ENCODE peak calls at places on chromosomes 7 and 10, in four cellular contexts. Y, S, L and O are unnamed samples.

GRCh38 chr7:8637322-8637721 is 203.9 kb downstream of the NXPH1 start:
- DNase-seq in Y (no peak), L (no peak), S (no peak), O (no peak)

GRCh38 chr10:123129553-123130271 is 6.1 kb upstream of the HMX3 start:
- DNase-seq in S (no peak), L (no peak), Y (no peak), O (no peak)

GRCh38 chr10:119542990-119543813 is 683 bp upstream of the RGS10 start:
- DNase-seq in Y (no peak), S (peak), L (peak), O (peak)

GRCh38 chr10:28587970-28588290 is 55.0 kb downstream of the WAC start:
- DNase-seq in Y (no peak), S (peak), L (no peak), O (no peak)

GRCh38 chr7:29865526-29865925 is 59.2 kb downstream of the WIPF3 start:
- DNase-seq in L (no peak), S (peak), Y (no peak), O (no peak)

GRCh38 chr7:158740013-158740656 is 35.5 kb upstream of the NCAPG2 start:
- DNase-seq in L (no peak), Y (peak), S (peak), O (no peak)

GRCh38 chr10:13990918-13991317 is 339.8 kb downstream of the FRMD4A start:
- DNase-seq in Y (no peak), L (no peak), S (peak), O (no peak)

GRCh38 chr10:16941067-16941466 is 123.8 kb upstream of the RSU1 start:
- DNase-seq in Y (no peak), L (no peak), S (no peak), O (no peak)

GRCh38 chr7:28470344-28470743 is 58.0 kb downstream of the CREB5 start:
- DNase-seq in S (no peak), Y (no peak), L (no peak), O (no peak)

GRCh38 chr10:12980080-12980656 is 21.3 kb downstream of the CCDC3 start:
- DNase-seq in Y (no peak), S (no peak), L (no peak), O (no peak)

GRCh38 chr7:50792342-50793114 is 9.8 kb upstream of the GRB10 start:
- DNase-seq in L (peak), S (peak), Y (no peak), O (no peak)

GRCh38 chr7:31134246-31135188 is 82.4 kb downstream of the ADCYAP1R1 start:
- DNase-seq in Y (peak), S (peak), L (peak), O (no peak)

GRCh38 chr10:104253106-104253505 is 1.6 kb upstream of the GSTO1 start:
- DNase-seq in S (no peak), Y (no peak), L (no peak), O (no peak)

DNA sequence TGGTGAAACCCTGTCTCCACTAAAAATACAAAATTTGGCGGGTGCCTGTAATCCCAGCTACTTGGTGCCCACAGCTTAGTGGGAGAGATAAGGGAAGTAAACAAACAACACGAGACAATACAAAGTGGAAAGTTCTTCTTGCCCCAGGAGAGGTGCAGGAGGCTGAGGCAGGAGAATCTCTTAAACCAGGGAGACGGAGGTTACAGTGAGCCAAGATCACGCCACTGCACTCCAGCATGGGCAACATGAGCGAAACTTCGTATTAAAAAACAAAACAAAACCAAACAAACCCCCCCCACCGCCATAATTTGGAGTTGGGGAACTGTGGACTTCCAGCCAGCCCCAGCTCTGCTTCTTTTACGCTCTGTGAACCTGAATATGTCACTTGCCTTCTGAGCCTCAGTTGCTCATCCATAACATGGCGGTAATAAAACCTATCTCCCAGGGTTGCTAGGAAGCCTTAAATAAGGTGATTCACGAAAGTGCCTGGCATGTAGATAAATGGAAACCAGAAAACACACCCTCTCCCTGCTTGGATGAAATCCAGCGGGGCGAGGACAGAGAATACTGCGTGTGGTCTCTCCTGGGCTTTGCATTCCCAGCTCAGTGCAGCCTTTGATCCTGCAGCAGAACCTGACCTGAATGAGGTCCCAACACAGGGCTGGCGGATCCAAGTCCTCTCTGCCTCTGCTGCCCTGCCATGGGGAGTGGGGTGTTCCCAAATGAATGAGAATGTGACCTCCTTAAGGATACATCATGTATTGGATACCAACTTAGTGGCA is 10.2 kb downstream of the MLXIPL start:
- DNase-seq in L (no peak), Y (no peak), S (no peak), O (no peak)
- H3K27ac ChIP-seq in L (no peak), Y (no peak), S (no peak), O (no peak)

GRCh38 chr10:106500585-106501525 is 663.7 kb downstream of the SORCS1 start:
- DNase-seq in L (no peak), S (no peak), Y (no peak), O (no peak)
- H3K27ac ChIP-seq in L (peak), S (no peak), Y (no peak), O (no peak)

GRCh38 chr7:34564091-34564490 is 93.9 kb upstream of the NPSR1 start:
- DNase-seq in Y (no peak), L (no peak), S (no peak), O (no peak)

GRCh38 chr7:34570300-34570699 is 87.7 kb upstream of the NPSR1 start:
- DNase-seq in S (no peak), Y (no peak), L (no peak), O (no peak)

GRCh38 chr7:34567906-34568305 is 90.1 kb upstream of the NPSR1 start:
- DNase-seq in Y (no peak), S (no peak), L (no peak), O (no peak)
- H3K27ac ChIP-seq in Y (no peak), S (no peak), L (no peak), O (no peak)

DNA sequence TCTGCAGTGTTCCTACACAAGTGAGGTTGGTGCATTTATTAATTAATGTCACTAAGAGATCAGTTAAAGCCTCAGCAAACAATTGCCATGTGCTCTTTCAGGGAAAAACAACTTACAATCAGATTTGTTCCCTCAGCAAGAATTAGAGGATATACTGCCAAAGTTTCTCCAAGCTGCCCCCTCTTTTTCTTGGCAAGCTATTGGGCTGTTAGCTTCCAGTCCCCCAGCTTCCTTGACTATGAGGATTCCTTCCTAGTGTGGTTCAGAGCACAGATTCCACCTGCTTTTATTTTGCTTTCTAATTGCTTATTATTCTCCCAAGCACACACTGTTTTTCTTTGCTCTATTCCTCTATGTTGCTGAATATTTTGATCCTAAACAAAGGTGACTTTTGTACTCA is 112.8 kb downstream of the RBM20 start:
- DNase-seq in L (no peak), Y (no peak), S (no peak), O (no peak)
- H3K27ac ChIP-seq in L (no peak), Y (no peak), S (no peak), O (no peak)

GRCh38 chr7:40644454-40645188 is 509.8 kb downstream of the SUGCT start:
- DNase-seq in Y (no peak), S (peak), L (no peak), O (no peak)
- H3K27ac ChIP-seq in Y (no peak), S (no peak), L (no peak), O (no peak)

GRCh38 chr7:91050677-91051076 is 213.6 kb upstream of the FZD1 start:
- DNase-seq in Y (no peak), S (no peak), L (no peak), O (no peak)

GRCh38 chr7:91047636-91048035 is 216.6 kb upstream of the FZD1 start:
- DNase-seq in L (no peak), Y (no peak), S (no peak), O (no peak)

GRCh38 chr7:91054374-91054773 is 209.9 kb upstream of the FZD1 start:
- DNase-seq in L (no peak), Y (no peak), S (no peak), O (no peak)

GRCh38 chr7:91055219-91055618 is 209.0 kb upstream of the FZD1 start:
- DNase-seq in Y (no peak), S (no peak), L (no peak), O (no peak)

DNA sequence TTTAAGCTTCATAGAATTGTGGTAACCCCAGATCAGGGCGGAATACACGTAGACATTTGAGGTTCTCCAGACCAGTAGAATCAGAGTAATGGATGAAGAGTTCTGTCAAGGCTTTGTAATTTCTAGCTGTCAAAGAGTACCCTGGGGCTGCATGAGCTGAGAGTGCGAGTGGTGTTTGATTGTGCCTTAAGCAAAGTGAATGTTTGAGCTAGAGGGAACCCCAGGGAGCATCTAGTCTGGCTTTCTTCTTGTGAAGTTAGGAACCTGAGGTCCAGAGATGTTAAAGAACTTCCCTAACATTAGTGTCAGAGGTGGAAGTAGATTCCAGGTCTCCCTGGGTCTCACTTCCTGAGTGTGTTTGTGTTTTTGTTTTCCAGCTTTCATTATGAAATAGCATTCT is 212.3 kb upstream of the FZD1 start:
- DNase-seq in S (no peak), L (no peak), Y (no peak), O (no peak)
- H3K27ac ChIP-seq in S (no peak), L (no peak), Y (no peak), O (no peak)

GRCh38 chr10:7649673-7650330 is 17.0 kb downstream of the ITIH5 start:
- DNase-seq in L (no peak), S (no peak), Y (no peak), O (no peak)
- H3K27ac ChIP-seq in L (no peak), S (no peak), Y (no peak), O (no peak)

DNA sequence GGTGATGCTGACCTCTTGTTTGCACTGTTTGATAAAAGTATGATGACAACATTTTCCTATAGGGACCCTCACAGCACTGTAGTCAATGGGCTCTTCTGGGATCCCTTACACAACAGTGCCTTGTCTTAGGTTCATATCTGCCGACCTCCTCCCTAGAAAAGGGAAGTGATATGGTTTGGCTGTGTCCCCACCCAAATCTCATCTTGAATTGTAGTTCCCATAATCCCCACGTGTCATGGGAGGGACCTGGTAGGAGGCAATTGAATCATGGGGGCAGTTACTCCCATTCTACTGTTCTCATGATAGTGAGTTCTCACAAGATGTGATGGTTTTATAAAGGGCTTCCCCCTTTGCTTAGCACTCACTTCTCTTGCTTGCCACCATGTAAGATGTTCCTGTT is 23.1 kb downstream of the ZC3HAV1 start:
- DNase-seq in Y (no peak), S (no peak), L (no peak), O (no peak)
- H3K27ac ChIP-seq in Y (no peak), S (no peak), L (no peak), O (no peak)

GRCh38 chr10:969473-970150 is 18.6 kb upstream of the GTPBP4 start:
- DNase-seq in S (no peak), L (no peak), Y (no peak), O (no peak)
- H3K27ac ChIP-seq in S (no peak), L (no peak), Y (no peak), O (no peak)

GRCh38 chr7:101628522-101628921 is 574 bp downstream of the MYL10 start:
- DNase-seq in Y (no peak), S (no peak), L (no peak), O (no peak)
- H3K27ac ChIP-seq in Y (no peak), S (no peak), L (no peak), O (no peak)